ENCODE peak calls at places on chromosomes 2 and 18, in six cellular contexts. R is kidney, P is Panc1, U is tibial artery, Q is pancreas, O is heart right ventricle. D is an unnamed sample.

GRCh38 chr2:173521450-173522192 is 166.9 kb downstream of the CDCA7 start:
- DNase-seq in R (no peak), P (no peak), U (no peak), Q (no peak), O (no peak), D (no peak)

GRCh38 chr2:239260546-239261327 is 140.1 kb downstream of the HDAC4 start:
- DNase-seq in R (no peak), P (no peak), U (no peak), Q (no peak), O (no peak), D (no peak)

GRCh38 chr2:70779911-70780580 is 10.4 kb downstream of the FIGLA start:
- DNase-seq in R (no peak), P (no peak), U (no peak), Q (no peak), O (no peak), D (no peak)

GRCh38 chr18:13266208-13267100 is 47.9 kb downstream of the LDLRAD4 start:
- DNase-seq in R (peak; percentile 66), P (no peak), U (peak; percentile 90), Q (no peak), O (peak; percentile 52), D (no peak)

GRCh38 chr2:211413746-211414145 is 857.3 kb downstream of the CPS1 start:
- DNase-seq in R (no peak), P (no peak), U (no peak), Q (no peak), O (no peak), D (no peak)

GRCh38 chr2:191038241-191038725 is 24.3 kb upstream of the STAT1 start:
- DNase-seq in R (no peak), P (no peak), U (no peak), Q (no peak), O (no peak), D (no peak)

GRCh38 chr2:191867507-191867847 is 20.6 kb upstream of the CAVIN2 start:
- DNase-seq in R (no peak), P (no peak), U (no peak), Q (no peak), O (no peak), D (no peak)

GRCh38 chr2:222319576-222320440 is 21.0 kb upstream of the PAX3 start:
- DNase-seq in R (peak; percentile 80), P (no peak), U (no peak), Q (peak; percentile 31), O (no peak), D (no peak)

GRCh38 chr18:64276736-64277135 is 127.8 kb upstream of the LINC00305 start:
- DNase-seq in R (no peak), P (no peak), U (no peak), Q (no peak), O (peak; percentile 38), D (no peak)

GRCh38 chr2:180268006-180268405 is 260.9 kb upstream of the CWC22 start:
- DNase-seq in R (no peak), P (no peak), U (no peak), Q (no peak), O (no peak), D (no peak)

GRCh38 chr2:160582481-160583161 is 89.0 kb upstream of the RBMS1 start:
- DNase-seq in R (no peak), P (no peak), U (no peak), Q (no peak), O (no peak), D (no peak)

GRCh38 chr2:187390891-187391290 is 57.2 kb downstream of the CALCRL start:
- DNase-seq in R (no peak), P (peak; percentile 24), U (no peak), Q (no peak), O (no peak), D (no peak)

GRCh38 chr2:39696072-39696471 is 30.4 kb downstream of the TMEM178A start:
- DNase-seq in R (no peak), P (no peak), U (no peak), Q (no peak), O (no peak), D (no peak)

GRCh38 chr2:30113617-30114293 is 33.1 kb upstream of the YPEL5 start:
- DNase-seq in R (no peak), P (no peak), U (no peak), Q (no peak), O (no peak), D (no peak)

GRCh38 chr2:206275274-206276160 is 1.1 kb downstream of the ZDBF2 start:
- DNase-seq in R (no peak), P (no peak), U (no peak), Q (no peak), O (no peak), D (no peak)

GRCh38 chr2:198062826-198063225 is 258.4 kb downstream of the PLCL1 start:
- DNase-seq in R (no peak), P (no peak), U (no peak), Q (no peak), O (no peak), D (no peak)

GRCh38 chr2:195202163-195202845 is 454.7 kb upstream of the SLC39A10 start:
- DNase-seq in R (no peak), P (no peak), U (no peak), Q (no peak), O (no peak), D (no peak)

GRCh38 chr2:53036196-53036595 is 731.4 kb upstream of the CHAC2 start:
- DNase-seq in R (no peak), P (no peak), U (no peak), Q (no peak), O (no peak), D (no peak)

GRCh38 chr2:179677148-179677688 is 184.2 kb downstream of the ZNF385B start:
- DNase-seq in R (no peak), P (no peak), U (no peak), Q (no peak), O (no peak), D (no peak)

GRCh38 chr18:58272779-58273500 is 228.9 kb downstream of the NEDD4L start:
- DNase-seq in R (no peak), P (no peak), U (no peak), Q (no peak), O (no peak), D (no peak)

GRCh38 chr2:30450025-30450424 is 3.0 kb downstream of the LCLAT1 start:
- DNase-seq in R (no peak), P (no peak), U (no peak), Q (no peak), O (no peak), D (no peak)

GRCh38 chr2:166092889-166093288 is 34.9 kb downstream of the SCN1A start:
- DNase-seq in R (no peak), P (no peak), U (no peak), Q (no peak), O (no peak), D (no peak)

GRCh38 chr2:15784886-15785801 is 155.2 kb upstream of the MYCN start:
- DNase-seq in R (peak; percentile 33), P (no peak), U (no peak), Q (no peak), O (no peak), D (no peak)

GRCh38 chr2:69559696-69560482 is 83.7 kb downstream of the AAK1 start:
- DNase-seq in R (no peak), P (peak; percentile 67), U (no peak), Q (no peak), O (no peak), D (peak; percentile 58)

GRCh38 chr18:36724591-36725001 is 104.2 kb downstream of the TPGS2 start:
- DNase-seq in R (no peak), P (no peak), U (peak; percentile 79), Q (no peak), O (no peak), D (no peak)
- H3K4me3 ChIP-seq in R (no peak overlapping the region), P (no peak overlapping the region), U (peak overlapping the region; percentile 36), Q (no peak overlapping the region), O (no peak overlapping the region), D (no peak overlapping the region)

GRCh38 chr2:55153564-55154315 is 78.4 kb downstream of the CLHC1 start:
- DNase-seq in R (no peak), P (no peak), U (no peak), Q (no peak), O (no peak), D (no peak)
- H3K27ac ChIP-seq in R (no peak overlapping the region), P (no peak overlapping the region), U (peak overlapping the region; percentile 78), Q (no peak overlapping the region), O (no peak overlapping the region), D (no peak overlapping the region)

DNA sequence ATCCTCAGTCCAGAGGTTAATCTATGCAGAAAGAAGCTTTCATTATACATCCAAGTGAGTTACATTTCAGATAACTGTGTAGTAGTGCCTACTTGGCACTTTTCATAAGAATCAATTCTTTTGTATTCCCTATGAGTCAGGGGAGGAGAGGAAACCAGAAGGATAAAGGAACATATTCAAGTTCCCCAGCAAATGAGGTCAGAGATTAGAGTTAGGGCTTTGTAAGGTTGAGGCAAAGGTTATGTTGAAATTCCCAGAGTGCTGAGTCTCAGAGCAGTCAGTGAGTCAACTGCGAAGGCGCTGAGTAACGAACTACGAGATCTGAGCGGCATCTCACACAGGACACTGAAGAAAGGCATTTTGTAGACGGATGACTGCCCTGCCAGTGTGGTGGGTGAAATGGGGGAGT is 25.1 kb upstream of the ME2 start:
- DNase-seq in R (no peak), P (peak; percentile 75), U (no peak), Q (no peak), O (no peak), D (no peak)
- H3K4me3 ChIP-seq in R (peak overlapping the region; percentile 23), P (no peak overlapping the region), U (no peak overlapping the region), Q (no peak overlapping the region), O (no peak overlapping the region), D (no peak overlapping the region)

GRCh38 chr2:63846487-63846886 is 4.8 kb downstream of the UGP2 start:
- DNase-seq in R (no peak), P (no peak), U (no peak), Q (no peak), O (peak; percentile 50), D (no peak)

GRCh38 chr2:63850204-63850571 is 8.5 kb downstream of the UGP2 start:
- DNase-seq in R (no peak), P (no peak), U (no peak), Q (no peak), O (no peak), D (no peak)

GRCh38 chr2:63850650-63851049 is 9.0 kb downstream of the UGP2 start:
- DNase-seq in R (no peak), P (no peak), U (no peak), Q (no peak), O (no peak), D (no peak)

GRCh38 chr2:63851912-63852311 is 10.2 kb downstream of the UGP2 start:
- DNase-seq in R (no peak), P (no peak), U (no peak), Q (peak; percentile 47), O (no peak), D (no peak)

DNA sequence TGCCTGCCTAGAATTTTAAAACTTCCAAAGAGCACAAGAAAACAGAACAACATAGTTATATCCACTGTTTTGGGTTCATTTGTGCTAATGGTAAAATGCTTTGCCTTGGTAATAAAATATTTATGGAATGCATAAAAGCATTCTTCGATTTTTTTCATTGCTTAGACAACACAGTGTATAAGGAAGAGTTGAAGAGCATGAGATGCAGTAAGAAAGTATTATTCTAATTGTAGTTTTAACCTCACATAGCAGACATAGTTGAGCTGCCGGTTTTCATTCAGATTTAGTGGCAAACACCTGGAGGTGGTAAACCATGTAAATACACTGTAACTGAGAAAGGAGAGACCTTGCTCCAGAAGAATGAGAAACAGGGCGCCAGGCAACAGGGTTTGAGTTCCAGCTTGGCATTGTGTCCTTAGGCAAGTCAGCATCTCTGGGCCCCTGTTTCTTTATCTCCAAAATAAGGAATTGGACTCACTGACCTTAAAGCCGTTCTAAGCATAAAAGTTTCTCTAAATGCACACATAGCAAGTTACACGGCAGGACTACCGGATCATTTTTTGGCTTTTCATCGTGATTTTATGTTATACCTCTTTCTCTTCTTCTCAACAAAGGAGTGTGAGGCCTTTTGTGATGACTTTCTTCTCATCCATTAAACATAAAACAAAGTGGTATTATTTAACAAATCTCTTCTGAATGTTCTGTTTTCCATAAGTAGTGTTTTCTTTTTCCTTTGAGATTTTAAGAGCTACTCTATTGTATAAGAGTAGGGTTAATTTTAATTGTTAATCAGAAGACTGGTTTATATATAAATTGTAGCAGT is 7.9 kb downstream of the UGP2 start:
- DNase-seq in R (no peak), P (no peak), U (no peak), Q (no peak), O (no peak), D (no peak)
- H3K27ac ChIP-seq in R (no peak overlapping the region), P (peak overlapping the region; percentile 44), U (peak overlapping the region; percentile 37), Q (no peak overlapping the region), O (peak overlapping the region; percentile 48), D (peak overlapping the region; percentile 93)

D was measured in iPS DF 6.9.